ENCODE peak calls at places on chromosomes 16 and 17, in four cellular contexts. D is HepG2, A is K562, C is GM12878. T is an unnamed sample.

GRCh38 chr17:2025622-2026309 is 632 bp upstream of the RTN4RL1 start:
- DNase-seq in C (no peak), D (peak), A (peak), T (peak)

GRCh38 chr17:27547301-27547683 is 83.7 kb upstream of the LGALS9 start:
- DNase-seq in C (no peak), A (peak), D (no peak), T (no peak)

GRCh38 chr16:82793550-82794244 is 166.9 kb downstream of the CDH13 start:
- DNase-seq in D (no peak), C (no peak), A (no peak), T (no peak)

GRCh38 chr17:40854175-40854814 is 12.7 kb downstream of the KRT12 start:
- DNase-seq in D (peak), C (no peak), A (peak), T (no peak)

GRCh38 chr17:35236821-35237220 is 6.1 kb upstream of the SLFN5 start:
- DNase-seq in C (no peak), D (no peak), A (no peak), T (no peak)

GRCh38 chr16:48824271-48824670 is 214.3 kb upstream of the N4BP1 start:
- DNase-seq in C (no peak), A (no peak), D (no peak), T (no peak)

GRCh38 chr16:7513429-7513828 is 180.8 kb downstream of the RBFOX1 start:
- DNase-seq in C (no peak), A (peak), D (peak), T (peak)

GRCh38 chr16:22660441-22661160 is 149.9 kb downstream of the NPIPB5 start:
- DNase-seq in D (no peak), C (no peak), A (no peak), T (no peak)

GRCh38 chr16:31453255-31454204 is 5.8 kb upstream of the ARMC5 start:
- DNase-seq in A (peak), D (peak), C (no peak), T (no peak)

GRCh38 chr16:1778200-1779179 is 3.9 kb downstream of the SPSB3 start:
- DNase-seq in A (no peak), D (no peak), C (no peak), T (no peak)
- TF ChIP-seq CBFB in A (no peak), D (no peak), C (no peak), T (no peak)

GRCh38 chr17:82167028-82167427 is 45.6 kb downstream of the CCDC57 start:
- DNase-seq in D (no peak), C (no peak), A (no peak), T (no peak)
- TF ChIP-seq CREM in D (no peak), C (no peak), A (no peak), T (no peak)

GRCh38 chr16:29675811-29676643 is 3.0 kb upstream of the QPRT start:
- DNase-seq in C (no peak), A (peak), D (peak), T (no peak)
- TF ChIP-seq CBFB in C (no peak), A (no peak), D (no peak), T (no peak)

GRCh38 chr17:32287804-32288511 is 22.3 kb downstream of the RHBDL3 start:
- DNase-seq in C (no peak), A (no peak), D (no peak), T (no peak)
- TF ChIP-seq CREM in C (no peak), A (no peak), D (no peak), T (no peak)

GRCh38 chr16:75446416-75446815 is 13.1 kb upstream of the CFDP1 start:
- DNase-seq in A (no peak), C (no peak), D (peak), T (no peak)
- TF ChIP-seq CBFB in A (no peak), C (no peak), D (peak), T (no peak)

GRCh38 chr17:49224198-49224996 is 6.2 kb downstream of the PHOSPHO1 start:
- DNase-seq in D (no peak), C (no peak), A (no peak), T (peak)
- TF ChIP-seq CREM in D (no peak), C (no peak), A (no peak), T (peak)

DNA sequence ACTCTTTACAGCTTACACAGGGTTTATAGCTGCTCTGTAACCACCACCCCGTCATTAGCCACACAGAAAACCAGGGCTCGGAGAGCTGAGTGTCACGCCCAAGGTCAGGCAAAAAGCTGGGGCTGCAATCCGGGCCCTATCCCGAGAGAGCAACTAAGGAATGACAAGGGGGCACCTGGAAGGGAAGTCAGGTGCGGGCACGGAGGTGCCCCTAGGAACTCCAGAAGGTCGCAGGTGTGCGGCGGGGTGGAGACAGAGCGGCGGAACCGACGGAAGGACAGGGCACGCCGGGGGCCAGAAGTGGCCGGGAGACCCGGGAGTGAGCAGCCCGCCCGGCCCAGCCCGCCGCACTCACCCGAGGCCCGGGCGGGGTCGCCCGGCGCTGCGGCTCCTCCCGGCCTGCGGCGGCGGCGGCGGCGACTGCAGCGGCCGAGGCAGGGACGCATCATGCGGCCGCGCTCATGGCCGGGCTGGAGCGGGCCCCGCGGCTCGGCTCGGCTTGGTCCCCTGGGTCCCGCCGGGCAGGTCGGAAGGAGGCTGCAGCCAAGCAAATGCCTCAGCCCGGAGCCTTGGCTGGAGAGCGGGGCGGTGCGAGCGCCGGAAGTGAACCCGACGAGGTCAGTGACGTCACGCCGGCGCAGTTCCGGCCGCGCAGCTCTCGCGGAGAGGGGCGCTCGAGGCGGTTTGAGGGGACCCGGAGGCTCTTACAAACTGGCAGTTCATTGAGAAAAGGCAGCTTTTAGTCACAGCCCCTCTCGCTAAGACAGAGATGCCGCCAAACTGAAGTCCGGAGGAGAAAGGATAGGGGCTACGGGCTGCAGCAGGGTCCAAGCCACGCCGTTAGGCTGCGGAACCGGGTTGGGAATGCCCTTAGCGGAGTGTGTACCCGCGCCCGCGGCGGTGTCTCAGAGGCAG is at the start of gene ZDHHC7:
- DNase-seq in D (peak), A (peak), C (peak), T (peak)
- TF ChIP-seq CBFB in D (peak), A (peak), C (peak), T (no peak)